ENCODE peak calls at places on chromosomes 11 and 22, in seven cellular contexts. E is stomach, P is AG09319, D is mesenteric fat pad, T is small intestine, W is H4, I is activated T-cell treated with anti-CD3 and anti-CD28 coated beads for 1 hour. J is an unnamed sample.

GRCh38 chr22:20509344-20510047 is 2.1 kb downstream of the MED15 start:
- DNase-seq in E (peak), D (no peak), P (peak), T (peak), I (no peak), W (peak), J (peak)

GRCh38 chr22:36659762-36660509 is 43.6 kb downstream of the CACNG2 start:
- DNase-seq in E (peak), T (peak), P (peak), W (peak), I (no peak), D (peak), J (peak)

GRCh38 chr11:6353367-6353987 is 33.2 kb upstream of the CAVIN3 start:
- DNase-seq in P (no peak), D (no peak), I (peak), T (peak), E (peak), W (peak), J (peak)

GRCh38 chr11:93494341-93494740 is 48.9 kb downstream of the SMCO4 start:
- DNase-seq in D (no peak), P (no peak), T (no peak), I (no peak), W (peak), E (no peak), J (no peak)

GRCh38 chr11:128717581-128717980 is 23.7 kb downstream of the FLI1 start:
- DNase-seq in P (no peak), E (no peak), D (no peak), T (no peak), W (no peak), I (no peak), J (no peak)

GRCh38 chr11:127000291-127000968 is at the start of gene KIRREL3:
- DNase-seq in E (no peak), I (no peak), P (no peak), W (no peak), T (no peak), D (no peak), J (no peak)

GRCh38 chr11:60984616-60985015 is 13.1 kb downstream of the CD6 start:
- DNase-seq in W (no peak), P (no peak), D (no peak), T (no peak), I (no peak), E (no peak), J (no peak)

GRCh38 chr11:82996966-82997606 is 74.6 kb downstream of the RAB30 start:
- DNase-seq in I (no peak), T (peak), W (no peak), P (no peak), D (no peak), E (peak), J (peak)

GRCh38 chr11:46953093-46953492 is 16.5 kb downstream of the CSTPP1 start:
- DNase-seq in P (no peak), T (no peak), W (no peak), I (no peak), E (no peak), D (no peak), J (no peak)

GRCh38 chr11:96189351-96189750 is 153.6 kb downstream of the MAML2 start:
- DNase-seq in W (no peak), P (no peak), I (no peak), E (no peak), T (no peak), D (no peak), J (no peak)

GRCh38 chr11:442611-443081 is 835 bp upstream of the ANO9 start:
- DNase-seq in P (no peak), W (no peak), I (no peak), D (no peak), T (no peak), E (no peak), J (no peak)

GRCh38 chr11:131809203-131809948 is 439.0 kb downstream of the NTM start:
- DNase-seq in T (no peak), I (no peak), P (no peak), E (no peak), D (no peak), W (no peak), J (no peak)

GRCh38 chr22:42942351-42942750 is 72.6 kb downstream of the PACSIN2 start:
- DNase-seq in D (no peak), E (no peak), I (no peak), W (no peak), P (no peak), T (no peak), J (no peak)

GRCh38 chr11:44286268-44286880 is 23.6 kb downstream of the ALX4 start:
- DNase-seq in W (peak), E (peak), I (peak), D (no peak), T (peak), P (no peak), J (peak)

GRCh38 chr11:77170107-77170506 is 42.1 kb downstream of the MYO7A start:
- DNase-seq in D (no peak), W (no peak), P (no peak), T (no peak), E (no peak), I (no peak), J (no peak)

GRCh38 chr22:16964366-16964765 is 43.7 kb downstream of the GAB4 start:
- DNase-seq in T (no peak), I (no peak), E (no peak), D (no peak), W (no peak), P (no peak), J (no peak)

GRCh38 chr11:14082338-14082737 is 119.8 kb downstream of the SPON1 start:
- DNase-seq in P (no peak), E (no peak), T (no peak), I (no peak), D (no peak), W (no peak), J (no peak)

J was measured in colonic mucosa.